ENCODE peak calls at places on chromosome 7, in four cellular contexts. One of them, this sample, is unnamed.

GRCh38 chr7:24788956-24789576 is 31.8 kb upstream of the GSDME start:
- DNase-seq in K562: no peak
- DNase-seq in H1: no peak
- DNase-seq in GM12878: no peak
- DNase-seq in this sample: no peak

GRCh38 chr7:102837802-102838201 is 75.0 kb upstream of the LRRC17 start:
- DNase-seq in K562: no peak
- DNase-seq in H1: no peak
- DNase-seq in GM12878: no peak
- DNase-seq in this sample: no peak

GRCh38 chr7:82600601-82601000 is 157.0 kb upstream of the CACNA2D1 start:
- DNase-seq in K562: no peak
- DNase-seq in H1: no peak
- DNase-seq in GM12878: no peak
- DNase-seq in this sample: no peak

GRCh38 chr7:55086413-55087201 is 67.8 kb downstream of the EGFR start:
- DNase-seq in K562: no peak
- DNase-seq in H1: no peak
- DNase-seq in GM12878: peak
- DNase-seq in this sample: peak

GRCh38 chr7:82810558-82811259 is 352.0 kb downstream of the PCLO start:
- DNase-seq in K562: no peak
- DNase-seq in H1: no peak
- DNase-seq in GM12878: no peak
- DNase-seq in this sample: peak

GRCh38 chr7:20194586-20194985 is 22.6 kb downstream of the MACC1 start:
- DNase-seq in K562: no peak
- DNase-seq in H1: no peak
- DNase-seq in GM12878: no peak
- DNase-seq in this sample: no peak

GRCh38 chr7:105014725-105015630 is 973 bp downstream of the KMT2E start:
- DNase-seq in K562: peak
- DNase-seq in H1: no peak
- DNase-seq in GM12878: no peak
- DNase-seq in this sample: peak

GRCh38 chr7:151249034-151249731 is 689 bp upstream of the SMARCD3 start:
- DNase-seq in K562: peak
- DNase-seq in H1: no peak
- DNase-seq in GM12878: no peak
- DNase-seq in this sample: no peak

GRCh38 chr7:2621948-2622640 is 9.7 kb upstream of the TTYH3 start:
- DNase-seq in K562: no peak
- DNase-seq in H1: no peak
- DNase-seq in GM12878: no peak
- DNase-seq in this sample: peak

GRCh38 chr7:151752816-151753600 is 123.9 kb downstream of the PRKAG2 start:
- DNase-seq in K562: no peak
- DNase-seq in H1: no peak
- DNase-seq in GM12878: no peak
- DNase-seq in this sample: no peak

GRCh38 chr7:104814671-104815400 is 199.2 kb upstream of the KMT2E start:
- DNase-seq in K562: no peak
- DNase-seq in H1: no peak
- DNase-seq in GM12878: no peak
- DNase-seq in this sample: no peak

GRCh38 chr7:31497501-31497900 is 16.4 kb upstream of the ITPRID1 start:
- DNase-seq in K562: no peak
- DNase-seq in H1: no peak
- DNase-seq in GM12878: no peak
- DNase-seq in this sample: no peak

GRCh38 chr7:92874567-92874966 is 38.2 kb upstream of the CDK6 start:
- DNase-seq in K562: no peak
- DNase-seq in H1: no peak
- DNase-seq in GM12878: no peak
- DNase-seq in this sample: no peak

GRCh38 chr7:42272793-42273665 is 36.0 kb upstream of the GLI3 start:
- DNase-seq in K562: no peak
- DNase-seq in H1: no peak
- DNase-seq in GM12878: no peak
- DNase-seq in this sample: no peak

GRCh38 chr7:16970732-16971495 is 89.1 kb upstream of the AGR3 start:
- DNase-seq in K562: no peak
- DNase-seq in H1: no peak
- DNase-seq in GM12878: no peak
- DNase-seq in this sample: no peak

GRCh38 chr7:98157761-98158160 is 51.1 kb downstream of the LMTK2 start:
- DNase-seq in K562: no peak
- DNase-seq in H1: no peak
- DNase-seq in GM12878: no peak
- DNase-seq in this sample: no peak

GRCh38 chr7:98149293-98149692 is 42.6 kb downstream of the LMTK2 start:
- DNase-seq in K562: no peak
- DNase-seq in H1: no peak
- DNase-seq in GM12878: no peak
- DNase-seq in this sample: no peak

GRCh38 chr7:98156700-98157099 is 50.0 kb downstream of the LMTK2 start:
- DNase-seq in K562: no peak
- DNase-seq in H1: no peak
- DNase-seq in GM12878: no peak
- DNase-seq in this sample: no peak

GRCh38 chr7:98148607-98149006 is 41.9 kb downstream of the LMTK2 start:
- DNase-seq in K562: no peak
- DNase-seq in H1: no peak
- DNase-seq in GM12878: no peak
- DNase-seq in this sample: no peak

DNA sequence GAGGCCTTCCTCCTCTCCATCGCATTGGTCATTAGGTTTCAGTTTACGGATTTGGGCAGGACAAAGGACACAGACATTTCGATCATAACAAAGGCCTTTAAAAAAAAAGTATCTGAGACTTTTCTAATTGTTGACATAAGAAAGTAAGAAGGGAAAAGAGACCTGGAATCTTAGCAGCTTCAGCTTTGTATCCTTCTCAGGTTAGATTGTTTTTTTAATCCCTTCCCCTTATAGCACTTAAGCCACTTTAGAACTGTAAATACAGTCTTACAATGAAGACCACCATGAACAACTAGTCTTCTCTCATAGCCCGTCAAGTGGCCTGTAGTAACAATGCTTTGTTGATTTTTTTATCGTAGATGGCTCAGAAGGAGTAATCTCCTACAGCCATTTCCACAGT is 45.2 kb downstream of the LMTK2 start:
- DNase-seq in K562: no peak
- DNase-seq in H1: no peak
- DNase-seq in GM12878: no peak
- DNase-seq in this sample: no peak
- TF ChIP-seq CREB1 in K562: no peak
- TF ChIP-seq CREB1 in H1: no peak
- TF ChIP-seq CREB1 in GM12878: no peak
- TF ChIP-seq CREB1 in this sample: no peak

DNA sequence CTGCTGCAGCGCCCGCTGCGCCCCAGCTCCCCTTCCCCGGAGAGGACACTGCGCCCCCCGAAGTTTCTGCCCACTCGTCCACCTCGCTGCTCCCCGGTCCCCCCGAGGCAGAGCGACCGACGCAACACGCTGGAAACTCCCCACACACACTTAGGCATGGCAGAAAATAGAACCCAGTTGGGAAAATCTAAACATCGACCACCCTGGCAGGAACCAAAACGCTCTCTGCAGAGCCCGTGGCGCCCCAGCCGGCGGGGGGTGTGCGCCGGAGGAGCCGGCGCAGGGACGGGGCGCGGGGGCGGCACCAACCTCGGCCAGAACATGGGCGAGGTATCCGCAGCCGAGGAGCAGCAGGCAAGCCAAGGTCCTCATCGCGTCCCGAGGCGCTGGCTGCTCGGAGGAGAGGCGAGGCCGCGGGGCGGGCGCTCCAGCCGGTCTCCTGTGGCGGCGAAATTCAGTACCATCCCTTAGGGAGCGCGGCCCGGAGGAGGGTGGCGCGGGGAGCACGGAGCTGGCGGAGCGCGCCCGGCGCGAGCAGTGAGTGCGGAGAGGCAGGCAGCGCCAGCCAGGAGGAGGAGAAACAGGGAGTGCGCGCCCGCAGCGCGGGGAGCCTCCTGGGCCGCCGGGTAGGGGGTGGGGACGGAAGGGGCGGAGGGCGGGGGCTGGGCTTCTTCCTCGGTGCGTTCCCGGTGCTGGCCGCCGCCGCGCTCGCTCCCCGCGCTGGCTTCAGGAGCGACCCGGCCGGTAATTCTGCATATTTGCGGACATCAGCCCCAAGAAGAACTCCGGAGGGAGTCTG is 817 bp downstream of the PDGFA start:
- DNase-seq in K562: peak
- DNase-seq in H1: no peak
- DNase-seq in GM12878: no peak
- DNase-seq in this sample: no peak
- TF ChIP-seq POLR2A in K562: no peak
- TF ChIP-seq POLR2A in H1: no peak
- TF ChIP-seq POLR2A in GM12878: peak
- TF ChIP-seq POLR2A in this sample: no peak

GRCh38 chr7:46143949-46144917 is 223.2 kb upstream of the IGFBP3 start:
- DNase-seq in K562: no peak
- DNase-seq in H1: no peak
- DNase-seq in GM12878: no peak
- DNase-seq in this sample: no peak

GRCh38 chr7:46147871-46148270 is 226.8 kb upstream of the IGFBP3 start:
- DNase-seq in K562: no peak
- DNase-seq in H1: no peak
- DNase-seq in GM12878: no peak
- DNase-seq in this sample: no peak

GRCh38 chr7:46150202-46150601 is 229.1 kb upstream of the IGFBP3 start:
- DNase-seq in K562: no peak
- DNase-seq in H1: no peak
- DNase-seq in GM12878: no peak
- DNase-seq in this sample: peak

GRCh38 chr7:46146454-46147255 is 225.6 kb upstream of the IGFBP3 start:
- DNase-seq in K562: no peak
- DNase-seq in H1: no peak
- DNase-seq in GM12878: no peak
- DNase-seq in this sample: no peak

GRCh38 chr7:46145412-46145811 is 224.3 kb upstream of the IGFBP3 start:
- DNase-seq in K562: no peak
- DNase-seq in H1: peak
- DNase-seq in GM12878: no peak
- DNase-seq in this sample: peak
- TF ChIP-seq CREB1 in K562: no peak
- TF ChIP-seq CREB1 in H1: no peak
- TF ChIP-seq CREB1 in GM12878: no peak
- TF ChIP-seq CREB1 in this sample: no peak

GRCh38 chr7:73831656-73832579 is 1.1 kb downstream of the CLDN4 start:
- DNase-seq in K562: no peak
- DNase-seq in H1: no peak
- DNase-seq in GM12878: no peak
- DNase-seq in this sample: peak
- TF ChIP-seq POLR2A in K562: no peak
- TF ChIP-seq POLR2A in H1: peak
- TF ChIP-seq POLR2A in GM12878: no peak
- TF ChIP-seq POLR2A in this sample: peak

GRCh38 chr7:116616555-116617059 is 55.4 kb upstream of the MET start:
- DNase-seq in K562: no peak
- DNase-seq in H1: peak
- DNase-seq in GM12878: no peak
- DNase-seq in this sample: peak
- TF ChIP-seq CREB1 in K562: no peak
- TF ChIP-seq CREB1 in H1: no peak
- TF ChIP-seq CREB1 in GM12878: no peak
- TF ChIP-seq CREB1 in this sample: no peak

DNA sequence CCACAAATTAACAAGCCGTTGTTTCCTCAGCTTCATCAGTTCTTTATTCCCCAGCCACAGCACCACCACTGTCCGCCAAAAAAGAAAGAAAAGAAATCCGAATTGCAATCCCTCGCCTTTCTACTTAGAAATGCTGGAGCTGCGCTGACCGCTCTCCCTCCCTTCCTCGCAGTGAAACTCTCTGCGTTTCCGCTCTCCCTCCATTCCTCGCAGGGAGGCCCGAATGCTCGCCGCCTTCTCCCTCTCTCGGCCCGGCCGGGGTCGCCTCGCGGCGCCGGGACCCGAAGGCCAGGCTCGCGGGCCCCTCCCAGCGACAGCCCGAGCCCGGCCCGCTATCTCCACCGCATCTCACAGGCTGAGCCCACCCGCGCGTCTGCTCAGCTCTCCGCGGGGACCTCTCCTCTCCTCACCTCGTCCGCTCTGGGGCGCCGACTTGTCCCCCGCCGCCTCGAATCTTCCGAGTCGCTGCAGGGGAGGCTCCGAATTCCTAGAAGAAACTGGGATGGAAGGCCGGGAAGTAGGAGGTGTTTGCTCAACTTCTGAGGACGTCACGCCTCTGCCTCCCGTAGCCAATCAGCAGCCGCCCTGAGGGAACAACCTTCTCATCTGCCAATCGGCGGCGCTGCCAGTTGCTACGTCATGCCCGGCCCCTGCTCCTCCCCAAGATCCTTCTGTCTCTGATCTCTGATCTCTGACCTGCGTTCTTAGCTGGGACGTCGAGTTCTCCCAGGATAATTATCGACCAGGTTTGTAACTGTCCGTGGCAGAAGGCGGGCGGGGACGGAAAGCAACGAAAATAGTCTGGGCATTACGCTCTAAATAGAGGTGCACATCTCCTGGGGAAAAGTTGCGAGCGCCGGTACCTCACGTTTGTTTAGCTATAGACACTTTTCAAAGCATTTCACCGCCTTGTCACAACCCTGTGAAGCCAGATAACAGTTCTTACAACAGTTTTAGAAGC is at the start of gene AASS:
- DNase-seq in K562: peak
- DNase-seq in H1: peak
- DNase-seq in GM12878: peak
- DNase-seq in this sample: peak
- TF ChIP-seq POLR2A in K562: no peak
- TF ChIP-seq POLR2A in H1: peak
- TF ChIP-seq POLR2A in GM12878: no peak
- TF ChIP-seq POLR2A in this sample: peak

DNA sequence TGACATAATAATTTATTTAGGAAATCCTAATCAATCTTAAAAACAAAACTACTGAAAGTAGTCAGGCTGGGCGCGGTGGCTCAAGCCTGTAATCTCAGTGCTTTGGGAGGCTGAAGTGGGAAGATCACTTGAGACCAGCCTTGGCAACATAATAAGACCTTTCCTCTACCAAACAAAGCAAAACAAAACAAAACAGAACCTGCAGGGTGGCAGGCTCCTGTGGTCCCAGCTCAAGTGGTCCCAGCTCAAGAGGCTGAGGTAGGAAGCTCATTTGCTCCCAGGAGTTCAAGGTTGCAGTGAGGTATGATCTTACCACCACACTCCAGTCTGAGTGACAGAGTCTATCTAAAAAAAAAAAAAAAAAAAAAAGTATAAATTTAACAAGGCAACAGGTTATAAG is 748.0 kb downstream of the CNTNAP2 start:
- DNase-seq in K562: no peak
- DNase-seq in H1: no peak
- DNase-seq in GM12878: no peak
- DNase-seq in this sample: no peak
- TF ChIP-seq CREB1 in K562: no peak
- TF ChIP-seq CREB1 in H1: no peak
- TF ChIP-seq CREB1 in GM12878: no peak
- TF ChIP-seq CREB1 in this sample: no peak